ENCODE peak calls at places on chromosomes 11 and 22, in seven cellular contexts. M is cardiac fibroblast, G is midbrain, Q is dorsolateral prefrontal cortex, X is GM23338, A is AML-193, W is AG10803. U is an unnamed sample.

GRCh38 chr11:102411142-102411541 is 41.4 kb downstream of the TMEM123 start:
- DNase-seq in M (no peak), G (no peak), Q (no peak), X (no peak), A (no peak), W (no peak), U (no peak)

GRCh38 chr11:22787565-22788162 is 41.9 kb downstream of the SVIP start:
- DNase-seq in M (peak), G (peak), Q (no peak), X (peak), A (peak), W (peak), U (peak)

GRCh38 chr11:62645660-62645933 is 816 bp downstream of the GANAB start:
- DNase-seq in M (peak), G (no peak), Q (no peak), X (no peak), A (no peak), W (no peak), U (no peak)

GRCh38 chr11:135074397-135074998 is 662.5 kb upstream of the B3GAT1 start:
- DNase-seq in M (peak), G (no peak), Q (no peak), X (peak), A (peak), W (no peak), U (no peak)

GRCh38 chr11:303359-303758 is 4.0 kb upstream of the IFITM5 start:
- DNase-seq in M (no peak), G (no peak), Q (no peak), X (no peak), A (no peak), W (no peak), U (no peak)

GRCh38 chr11:44573333-44573732 is 7.9 kb downstream of the CD82 start:
- DNase-seq in M (peak), G (no peak), Q (no peak), X (no peak), A (no peak), W (no peak), U (no peak)

GRCh38 chr22:45891021-45891421 is 85.9 kb downstream of the WNT7B start:
- DNase-seq in M (no peak), G (no peak), Q (no peak), X (peak), A (no peak), W (no peak), U (no peak)

GRCh38 chr11:82577246-82577645 is 156.4 kb downstream of the FAM181B start:
- DNase-seq in M (no peak), G (peak), Q (no peak), X (no peak), A (no peak), W (no peak), U (no peak)

GRCh38 chr11:61675826-61676225 is 4.4 kb upstream of the DAGLA start:
- DNase-seq in M (no peak), G (no peak), Q (no peak), X (no peak), A (no peak), W (no peak), U (no peak)